ENCODE peak calls at places on chromosomes 11 and 22, in four cellular contexts. T is GM12878, K is WTC11, D is HepG2. S is an unnamed sample.

GRCh38 chr11:71563401-71563800 is 2.0 kb upstream of the KRTAP5-10 start:
- DNase-seq in K (peak), D (peak), T (no peak), S (peak)

GRCh38 chr11:99260696-99261095 is 239.9 kb downstream of the CNTN5 start:
- DNase-seq in K (no peak), D (no peak), T (no peak), S (no peak)

GRCh38 chr11:67248653-67249052 is 17.6 kb upstream of the GRK2 start:
- DNase-seq in D (peak), K (no peak), T (no peak), S (no peak)

GRCh38 chr11:113721462-113722066 is 15.5 kb upstream of the TMPRSS5 start:
- DNase-seq in K (no peak), T (no peak), D (no peak), S (no peak)

GRCh38 chr11:71373791-71374454 is 74.3 kb downstream of the DHCR7 start:
- DNase-seq in D (no peak), K (no peak), T (peak), S (no peak)

GRCh38 chr22:42962295-42963230 is 52.4 kb downstream of the PACSIN2 start:
- DNase-seq in D (no peak), K (no peak), T (no peak), S (no peak)

GRCh38 chr22:41780714-41781507 is 19.6 kb upstream of the CCDC134 start:
- DNase-seq in T (peak), K (no peak), D (peak), S (peak)

GRCh38 chr11:120601566-120601965 is 90.0 kb downstream of the GRIK4 start:
- DNase-seq in D (no peak), T (no peak), K (no peak), S (no peak)

GRCh38 chr11:60059052-60059451 is 2.6 kb downstream of the MS4A3 start:
- DNase-seq in K (no peak), T (no peak), D (no peak), S (no peak)

GRCh38 chr11:69645801-69646492 is 5.0 kb downstream of the CCND1 start:
- DNase-seq in D (no peak), T (no peak), K (no peak), S (no peak)

DNA sequence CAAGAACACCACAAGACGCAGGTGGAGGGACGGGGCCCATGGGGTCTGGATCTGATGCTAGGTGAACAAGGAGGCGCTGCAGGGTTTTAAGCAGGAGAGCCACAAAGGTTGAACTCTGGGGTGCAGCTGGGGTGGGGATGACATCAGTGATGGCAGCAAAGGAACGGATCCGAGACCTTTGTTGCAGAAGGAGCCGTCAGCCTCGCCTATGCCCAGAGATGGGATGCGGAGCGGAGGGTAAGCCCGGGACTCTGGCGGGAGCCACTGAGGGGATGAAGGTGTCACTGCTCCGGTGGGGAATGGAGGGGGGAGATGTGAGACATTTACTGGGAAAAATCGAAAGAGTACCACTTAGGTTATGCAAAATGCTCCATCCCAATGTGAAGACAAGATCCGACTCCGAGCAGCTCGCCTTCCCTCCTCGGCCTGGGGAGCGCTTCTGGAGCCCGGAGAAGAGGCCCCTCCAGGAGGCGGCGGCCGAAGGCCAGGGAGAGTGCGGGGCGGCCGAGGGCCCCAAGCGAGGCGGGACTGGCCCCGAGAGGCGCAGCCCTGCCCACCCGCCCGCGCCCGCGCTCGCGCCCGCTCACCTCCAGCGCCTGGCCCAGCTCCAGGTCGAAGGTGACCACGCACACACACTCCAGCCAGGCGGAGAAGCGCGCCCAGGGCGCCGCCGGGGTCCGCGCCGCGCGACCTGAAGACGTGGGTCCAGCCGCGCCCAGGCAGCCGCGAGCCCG is 420 bp downstream of the DENND6B start:
- DNase-seq in T (no peak), K (peak), D (no peak), S (no peak)
- TF ChIP-seq TCF7 in T (no peak), K (no peak), D (no peak), S (no peak)

GRCh38 chr22:27724181-27724580 is 77.4 kb downstream of the MN1 start:
- DNase-seq in T (no peak), K (no peak), D (no peak), S (no peak)
- TF ChIP-seq TCF7 in T (no peak), K (no peak), D (no peak), S (no peak)

GRCh38 chr22:37229012-37229804 is 14.9 kb downstream of the RAC2 start:
- DNase-seq in K (no peak), D (no peak), T (no peak), S (no peak)
- TF ChIP-seq TCF7 in K (no peak), D (no peak), T (no peak), S (no peak)

DNA sequence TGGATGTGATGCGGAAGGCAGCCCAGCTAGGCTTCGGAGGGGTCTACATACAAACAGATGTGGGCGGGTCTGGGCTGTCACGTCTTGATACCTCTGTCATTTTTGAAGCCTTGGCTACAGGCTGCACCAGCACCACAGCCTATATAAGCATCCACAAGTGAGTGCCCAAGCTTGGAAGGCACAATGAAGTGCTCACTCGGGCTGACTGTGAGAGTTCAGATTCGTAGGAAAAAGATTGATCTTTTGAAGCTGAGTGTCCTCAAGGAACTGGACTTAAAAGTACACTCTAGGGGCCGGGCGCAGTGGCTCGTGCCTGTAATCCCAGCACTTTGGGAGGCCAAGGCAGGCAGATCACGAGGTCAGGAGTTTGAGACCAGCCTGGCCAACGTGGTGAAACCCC is 3.7 kb downstream of the ACAD8 start:
- DNase-seq in T (no peak), D (no peak), K (no peak), S (no peak)
- TF ChIP-seq TCF7 in T (no peak), D (no peak), K (no peak), S (no peak)

GRCh38 chr11:126485021-126485781 is 129.7 kb downstream of the ST3GAL4 start:
- DNase-seq in K (peak), T (no peak), D (no peak), S (no peak)

GRCh38 chr11:126487711-126488110 is 132.2 kb downstream of the ST3GAL4 start:
- DNase-seq in D (no peak), T (no peak), K (no peak), S (no peak)

GRCh38 chr11:126484266-126484665 is 128.8 kb downstream of the ST3GAL4 start:
- DNase-seq in T (no peak), K (no peak), D (peak), S (no peak)

GRCh38 chr11:126483796-126484195 is 128.3 kb downstream of the ST3GAL4 start:
- DNase-seq in D (no peak), K (no peak), T (no peak), S (no peak)

GRCh38 chr11:126485986-126486635 is 130.6 kb downstream of the ST3GAL4 start:
- DNase-seq in T (no peak), K (no peak), D (no peak), S (no peak)
- TF ChIP-seq TCF7 in T (no peak), K (no peak), D (no peak), S (no peak)